ENCODE peak calls at places on chromosomes 2 and 18, in seven cellular contexts. Y, F, X, Z, S, C and O are unnamed samples.

GRCh38 chr2:181143790-181144300 is 163.4 kb downstream of the UBE2E3 start:
- DNase-seq in Y (no peak), F (no peak), X (no peak), Z (no peak), S (no peak), C (no peak), O (no peak)

GRCh38 chr2:30127016-30127893 is 19.6 kb upstream of the YPEL5 start:
- DNase-seq in Y (peak), F (no peak), X (no peak), Z (no peak), S (no peak), C (no peak), O (no peak)

GRCh38 chr2:178860551-178860950 is 53.3 kb upstream of the TTN start:
- DNase-seq in Y (peak), F (peak), X (no peak), Z (no peak), S (no peak), C (no peak), O (no peak)

GRCh38 chr2:29628882-29629281 is 292.5 kb downstream of the ALK start:
- DNase-seq in Y (no peak), F (no peak), X (no peak), Z (no peak), S (no peak), C (no peak), O (no peak)

GRCh38 chr2:7660816-7661215 is 743.6 kb downstream of the RNF144A start:
- DNase-seq in Y (no peak), F (no peak), X (no peak), Z (no peak), S (no peak), C (no peak), O (no peak)

GRCh38 chr2:168772704-168773103 is 29.7 kb upstream of the NOSTRIN start:
- DNase-seq in Y (no peak), F (no peak), X (no peak), Z (no peak), S (no peak), C (no peak), O (no peak)

GRCh38 chr18:34322365-34323289 is 97.9 kb upstream of the NOL4 start:
- DNase-seq in Y (peak), F (peak), X (no peak), Z (peak), S (peak), C (peak), O (peak)

GRCh38 chr18:26568926-26569700 is 20.8 kb upstream of the KCTD1 start:
- DNase-seq in Y (no peak), F (peak), X (no peak), Z (no peak), S (no peak), C (peak), O (no peak)

GRCh38 chr2:176621350-176621749 is 352.1 kb downstream of the MTX2 start:
- DNase-seq in Y (no peak), F (no peak), X (no peak), Z (no peak), S (no peak), C (no peak), O (no peak)

GRCh38 chr2:151337643-151338042 is 19.7 kb upstream of the TNFAIP6 start:
- DNase-seq in Y (peak), F (no peak), X (no peak), Z (no peak), S (no peak), C (no peak), O (no peak)

GRCh38 chr2:109264595-109265328 is 135.8 kb downstream of the SH3RF3 start:
- DNase-seq in Y (no peak), F (peak), X (no peak), Z (no peak), S (no peak), C (peak), O (peak)

GRCh38 chr18:59008302-59008974 is 131.2 kb upstream of the SEC11C start:
- DNase-seq in Y (peak), F (no peak), X (no peak), Z (no peak), S (no peak), C (no peak), O (no peak)

GRCh38 chr2:240605867-240606743 is 19.2 kb upstream of the GPR35 start:
- DNase-seq in Y (no peak), F (no peak), X (no peak), Z (no peak), S (no peak), C (no peak), O (peak)

GRCh38 chr2:143717532-143718168 is 588.4 kb downstream of the ARHGAP15 start:
- DNase-seq in Y (peak), F (peak), X (no peak), Z (no peak), S (no peak), C (no peak), O (no peak)

GRCh38 chr18:21897811-21898210 is 157.2 kb downstream of the MIB1 start:
- DNase-seq in Y (peak), F (peak), X (no peak), Z (peak), S (peak), C (no peak), O (no peak)

GRCh38 chr18:79508565-79509535 is 113.1 kb downstream of the NFATC1 start:
- DNase-seq in Y (no peak), F (no peak), X (no peak), Z (no peak), S (no peak), C (peak), O (peak)

GRCh38 chr2:97761192-97761591 is 47.8 kb downstream of the ZAP70 start:
- DNase-seq in Y (no peak), F (no peak), X (no peak), Z (no peak), S (no peak), C (no peak), O (no peak)

GRCh38 chr2:2191110-2191707 is 139.9 kb downstream of the MYT1L start:
- DNase-seq in Y (no peak), F (no peak), X (no peak), Z (no peak), S (no peak), C (no peak), O (no peak)

GRCh38 chr2:161796192-161796591 is 172.0 kb downstream of the SLC4A10 start:
- DNase-seq in Y (peak), F (peak), X (no peak), Z (peak), S (no peak), C (no peak), O (no peak)

GRCh38 chr2:73035899-73036778 is 35.4 kb downstream of the SFXN5 start:
- DNase-seq in Y (peak), F (peak), X (peak), Z (no peak), S (no peak), C (no peak), O (no peak)

GRCh38 chr18:44592639-44593038 is 88.0 kb upstream of the SETBP1 start:
- DNase-seq in Y (peak), F (no peak), X (no peak), Z (no peak), S (no peak), C (no peak), O (no peak)

GRCh38 chr18:77203071-77203470 is 46.6 kb upstream of the GALR1 start:
- DNase-seq in Y (no peak), F (no peak), X (peak), Z (no peak), S (no peak), C (no peak), O (no peak)

GRCh38 chr2:48566582-48566981 is 36.6 kb downstream of the STON1 start:
- DNase-seq in Y (peak), F (no peak), X (no peak), Z (no peak), S (no peak), C (no peak), O (no peak)

GRCh38 chr2:218257390-218257981 is 3.3 kb upstream of the GPBAR1 start:
- DNase-seq in Y (peak), F (no peak), X (no peak), Z (no peak), S (no peak), C (no peak), O (no peak)

GRCh38 chr2:65661980-65662653 is 229.7 kb upstream of the SPRED2 start:
- DNase-seq in Y (no peak), F (no peak), X (no peak), Z (no peak), S (no peak), C (no peak), O (no peak)

GRCh38 chr2:23925702-23926288 is 1.1 kb downstream of the ATAD2B start:
- DNase-seq in Y (peak), F (peak), X (no peak), Z (peak), S (no peak), C (peak), O (peak)

GRCh38 chr2:16394072-16394985 is 271.3 kb downstream of the CYRIA start:
- DNase-seq in Y (no peak), F (peak), X (no peak), Z (no peak), S (no peak), C (peak), O (no peak)

GRCh38 chr2:81436256-81436655 is 1131.7 kb upstream of the LRRTM1 start:
- DNase-seq in Y (peak), F (no peak), X (no peak), Z (no peak), S (no peak), C (no peak), O (no peak)

GRCh38 chr2:224786848-224787247 is 70.7 kb upstream of the CCDC195 start:
- DNase-seq in Y (no peak), F (no peak), X (no peak), Z (no peak), S (no peak), C (no peak), O (no peak)